ENCODE peak calls at places on chromosomes 4 and X, in eight cellular contexts. F is stimulated activated naive B cell treated with anti-CD40 and anti-IgM and Interleukin-4, amounts not matched to agents 10 μg/mL and 1 μg/mL and 100 μg/mL, for 72 hours; O is ovary; G is HTR-8/SVneo; E is heart right ventricle; T is stimulated activated naive CD8-positive, alpha-beta T cell treated with anti-CD3 and anti-CD28 coated beads, Interleukin-15, amount 100 ng/mL, for 72 hours; I is HEK293T; Z is CD8-positive, alpha-beta T cell. D is an unnamed sample.
A peak's percentile ranks its signal among the peaks of the same experiment; 100 is the strongest.

GRCh38 chrX:79557212-79557611 is 190.1 kb upstream of the ITM2A start:
- DNase-seq in F (no peak), O (no peak), G (no peak), E (no peak), T (no peak), I (no peak), Z (no peak), D (no peak)

GRCh38 chr4:125849869-125850268 is 535.1 kb downstream of the FAT4 start:
- DNase-seq in F (no peak), O (no peak), G (peak; percentile 15), E (no peak), T (no peak), I (no peak), Z (no peak), D (no peak)

GRCh38 chr4:187618701-187619278 is 376.8 kb upstream of the ZFP42 start:
- DNase-seq in F (no peak), O (no peak), G (no peak), E (no peak), T (no peak), I (no peak), Z (no peak), D (no peak)

GRCh38 chr4:42080284-42080683 is 72.2 kb downstream of the BEND4 start:
- DNase-seq in F (no peak), O (no peak), G (no peak), E (no peak), T (no peak), I (no peak), Z (no peak), D (no peak)

GRCh38 chr4:163694385-163694784 is 199.9 kb downstream of the TMA16 start:
- DNase-seq in F (no peak), O (no peak), G (peak; percentile 10), E (no peak), T (no peak), I (no peak), Z (no peak), D (no peak)

GRCh38 chr4:37780444-37781133 is 45.9 kb upstream of the PGM2 start:
- DNase-seq in F (no peak), O (no peak), G (no peak), E (peak; percentile 31), T (no peak), I (no peak), Z (peak; percentile 78), D (no peak)

GRCh38 chrX:8237718-8238117 is 66.7 kb upstream of the VCX2 start:
- DNase-seq in F (no peak), O (no peak), G (no peak), E (no peak), T (no peak), I (no peak), Z (peak; percentile 7), D (no peak)

GRCh38 chrX:68830486-68831404 is 1.9 kb downstream of the EFNB1 start:
- DNase-seq in F (no peak), O (peak; percentile 15), G (no peak), E (no peak), T (no peak), I (no peak), Z (no peak), D (no peak)

GRCh38 chrX:137982791-137983190 is 416.9 kb downstream of the ZIC3 start:
- DNase-seq in F (no peak), O (no peak), G (no peak), E (no peak), T (no peak), I (no peak), Z (no peak), D (no peak)

GRCh38 chr4:103982454-103982853 is 262.7 kb upstream of the TACR3 start:
- DNase-seq in F (no peak), O (no peak), G (no peak), E (no peak), T (no peak), I (no peak), Z (no peak), D (no peak)

GRCh38 chrX:74343970-74344622 is 40.1 kb downstream of the ZCCHC13 start:
- DNase-seq in F (peak; percentile 64), O (peak; percentile 27), G (peak; percentile 80), E (peak; percentile 63), T (peak; percentile 20), I (peak; percentile 94), Z (peak; percentile 17), D (peak; percentile 98)

GRCh38 chr4:19382993-19383392 is 868.7 kb upstream of the SLIT2 start:
- DNase-seq in F (no peak), O (no peak), G (no peak), E (no peak), T (no peak), I (no peak), Z (no peak), D (no peak)

GRCh38 chr4:146054676-146055075 is 116.1 kb upstream of the ZNF827 start:
- DNase-seq in F (no peak), O (no peak), G (no peak), E (no peak), T (no peak), I (no peak), Z (no peak), D (no peak)

GRCh38 chr4:39732728-39733127 is 34.8 kb downstream of the UBE2K start:
- DNase-seq in F (no peak), O (no peak), G (peak; percentile 53), E (no peak), T (no peak), I (no peak), Z (no peak), D (no peak)

GRCh38 chr4:158998624-158999023 is 104.3 kb upstream of the RAPGEF2 start:
- DNase-seq in F (no peak), O (no peak), G (no peak), E (no peak), T (no peak), I (peak; percentile 54), Z (no peak), D (no peak)

GRCh38 chr4:19945979-19946380 is 305.7 kb upstream of the SLIT2 start:
- DNase-seq in F (no peak), O (no peak), G (peak; percentile 19), E (no peak), T (no peak), I (no peak), Z (no peak), D (no peak)

GRCh38 chr4:153987291-153987690 is 198.4 kb upstream of the SFRP2 start:
- DNase-seq in F (no peak), O (no peak), G (no peak), E (no peak), T (no peak), I (no peak), Z (no peak), D (no peak)

GRCh38 chr4:11701978-11702377 is 273.3 kb upstream of the HS3ST1 start:
- DNase-seq in F (no peak), O (no peak), G (no peak), E (no peak), T (no peak), I (no peak), Z (no peak), D (no peak)

GRCh38 chr4:127936974-127937373 is 28.0 kb downstream of the MFSD8 start:
- DNase-seq in F (no peak), O (no peak), G (peak; percentile 29), E (no peak), T (no peak), I (no peak), Z (no peak), D (no peak)

GRCh38 chr4:73676881-73677323 is 56.7 kb upstream of the RASSF6 start:
- DNase-seq in F (no peak), O (no peak), G (no peak), E (no peak), T (no peak), I (no peak), Z (no peak), D (peak; percentile 79)

GRCh38 chr4:47722176-47722575 is 115.7 kb downstream of the CORIN start:
- DNase-seq in F (no peak), O (no peak), G (no peak), E (no peak), T (no peak), I (no peak), Z (no peak), D (no peak)

GRCh38 chr4:18733956-18734872 is 712.7 kb upstream of the LCORL start:
- DNase-seq in F (no peak), O (no peak), G (no peak), E (peak; percentile 6), T (no peak), I (no peak), Z (no peak), D (no peak)

GRCh38 chr4:154073107-154073817 is 284.4 kb upstream of the SFRP2 start:
- DNase-seq in F (no peak), O (no peak), G (no peak), E (no peak), T (no peak), I (no peak), Z (no peak), D (no peak)

GRCh38 chr4:1678244-1678643 is 5.9 kb downstream of the FAM53A start:
- DNase-seq in F (no peak), O (no peak), G (no peak), E (no peak), T (no peak), I (no peak), Z (no peak), D (no peak)

GRCh38 chr4:121943941-121944340 is 7.9 kb downstream of the TRPC3 start:
- DNase-seq in F (no peak), O (no peak), G (no peak), E (no peak), T (no peak), I (peak; percentile 53), Z (no peak), D (no peak)

GRCh38 chr4:112266823-112267222 is 18.9 kb downstream of the TIFA start:
- DNase-seq in F (no peak), O (no peak), G (no peak), E (no peak), T (no peak), I (no peak), Z (no peak), D (no peak)

GRCh38 chr4:174154455-174154854 is 129.0 kb downstream of the FBXO8 start:
- DNase-seq in F (no peak), O (peak; percentile 24), G (peak; percentile 17), E (no peak), T (no peak), I (no peak), Z (no peak), D (peak; percentile 56)

GRCh38 chrX:56728752-56729151 is 291 bp upstream of the NBDY start:
- DNase-seq in F (no peak), O (no peak), G (no peak), E (peak; percentile 3), T (peak; percentile 4), I (no peak), Z (peak; percentile 48), D (no peak)

GRCh38 chrX:24465524-24465850 is 401 bp downstream of the PDK3 start:
- DNase-seq in F (no peak), O (no peak), G (no peak), E (no peak), T (no peak), I (no peak), Z (peak; percentile 49), D (no peak)

GRCh38 chr4:1445716-1446445 is 39.6 kb upstream of the NKX1-1 start:
- DNase-seq in F (no peak), O (no peak), G (no peak), E (no peak), T (no peak), I (peak; percentile 1), Z (no peak), D (no peak)

GRCh38 chr4:70505152-70505748 is 13.1 kb upstream of the AMTN start:
- DNase-seq in F (peak; percentile 11), O (no peak), G (peak; percentile 1), E (peak; percentile 5), T (peak; percentile 37), I (peak; percentile 65), Z (peak; percentile 34), D (peak; percentile 40)

GRCh38 chr4:124337874-124338273 is 374.7 kb downstream of the ANKRD50 start:
- DNase-seq in F (no peak), O (no peak), G (no peak), E (peak; percentile 29), T (no peak), I (no peak), Z (no peak), D (no peak)

GRCh38 chr4:244471-244870 is 60.8 kb downstream of the ZNF732 start:
- DNase-seq in F (peak; percentile 41), O (peak; percentile 32), G (peak; percentile 3), E (peak; percentile 40), T (peak; percentile 52), I (peak; percentile 15), Z (peak; percentile 40), D (peak; percentile 6)

GRCh38 chr4:150579591-150580234 is 2.2 kb upstream of the MAB21L2 start:
- DNase-seq in F (no peak), O (no peak), G (peak; percentile 21), E (no peak), T (no peak), I (peak; percentile 55), Z (no peak), D (no peak)